ENCODE peak calls at places on chromosome 20, in nine cellular contexts. B, U, V, Y, E, X, C, W and Q are unnamed samples.

GRCh38 chr20:11965602-11966001 is 47.9 kb downstream of the BTBD3 start:
- DNase-seq in B (no peak), U (no peak), V (no peak), Y (no peak), E (peak; percentile 21), X (no peak), C (no peak), W (peak; percentile 4), Q (no peak)

GRCh38 chr20:22675337-22675736 is 91.0 kb upstream of the FOXA2 start:
- DNase-seq in B (no peak), U (no peak), V (no peak), Y (no peak), E (no peak), X (no peak), C (no peak), W (no peak), Q (no peak)

GRCh38 chr20:46803446-46804020 is 91.1 kb upstream of the EYA2 start:
- DNase-seq in B (no peak), U (no peak), V (no peak), Y (no peak), E (no peak), X (no peak), C (no peak), W (no peak), Q (no peak)

GRCh38 chr20:45857836-45858250 is 429 bp downstream of the ZSWIM3 start:
- DNase-seq in B (no peak), U (no peak), V (peak; percentile 82), Y (no peak), E (no peak), X (no peak), C (peak; percentile 88), W (no peak), Q (no peak)

GRCh38 chr20:18428490-18429173 is 38.2 kb downstream of the DZANK1 start:
- DNase-seq in B (no peak), U (no peak), V (no peak), Y (no peak), E (peak; percentile 59), X (peak; percentile 48), C (no peak), W (peak; percentile 16), Q (peak; percentile 47)

GRCh38 chr20:16575390-16576140 is 2.3 kb upstream of the KIF16B start:
- DNase-seq in B (no peak), U (peak; percentile 72), V (peak; percentile 9), Y (no peak), E (no peak), X (no peak), C (peak; percentile 65), W (no peak), Q (no peak)

GRCh38 chr20:19978511-19979210 is 38.5 kb upstream of the NAA20 start:
- DNase-seq in B (no peak), U (no peak), V (no peak), Y (peak; percentile 45), E (peak; percentile 32), X (no peak), C (no peak), W (no peak), Q (no peak)

GRCh38 chr20:10508468-10509251 is 73.6 kb downstream of the SLX4IP start:
- DNase-seq in B (peak; percentile 70), U (no peak), V (no peak), Y (peak; percentile 53), E (no peak), X (peak; percentile 60), C (no peak), W (peak; percentile 70), Q (peak; percentile 65)

GRCh38 chr20:35248641-35249475 is 22.4 kb downstream of the MMP24 start:
- DNase-seq in B (peak; percentile 38), U (no peak), V (no peak), Y (no peak), E (no peak), X (no peak), C (no peak), W (no peak), Q (no peak)

GRCh38 chr20:12410783-12411182 is 493.1 kb downstream of the BTBD3 start:
- DNase-seq in B (no peak), U (no peak), V (no peak), Y (no peak), E (no peak), X (no peak), C (no peak), W (no peak), Q (no peak)

GRCh38 chr20:61052195-61052594 is 199.9 kb upstream of the CDH4 start:
- DNase-seq in B (no peak), U (no peak), V (no peak), Y (no peak), E (no peak), X (no peak), C (no peak), W (no peak), Q (no peak)

GRCh38 chr20:430091-430999 is 22.2 kb downstream of the RBCK1 start:
- DNase-seq in B (no peak), U (no peak), V (no peak), Y (no peak), E (no peak), X (no peak), C (no peak), W (no peak), Q (no peak)

GRCh38 chr20:57653910-57654309 is 33.7 kb upstream of the ZBP1 start:
- DNase-seq in B (no peak), U (no peak), V (no peak), Y (peak; percentile 30), E (peak; percentile 4), X (no peak), C (no peak), W (no peak), Q (no peak)

GRCh38 chr20:825710-826421 is 7.6 kb upstream of the FAM110A start:
- DNase-seq in B (no peak), U (no peak), V (no peak), Y (no peak), E (no peak), X (peak; percentile 13), C (no peak), W (peak; percentile 8), Q (no peak)

GRCh38 chr20:9215539-9215938 is 146.7 kb downstream of the PLCB4 start:
- DNase-seq in B (no peak), U (no peak), V (peak; percentile 11), Y (no peak), E (no peak), X (peak; percentile 24), C (no peak), W (no peak), Q (peak; percentile 16)
- TF ChIP-seq CTCF in B (peak; percentile 5), U (peak; percentile 37), V (peak; percentile 39), Y (peak; percentile 29), E (no peak), X (peak; percentile 27), C (peak; percentile 81), W (peak; percentile 34), Q (peak; percentile 24)

GRCh38 chr20:63011798-63012197 is 5.0 kb upstream of the BHLHE23 start:
- DNase-seq in B (no peak), U (no peak), V (peak; percentile 72), Y (no peak), E (no peak), X (no peak), C (no peak), W (no peak), Q (no peak)

GRCh38 chr20:63008541-63009043 is 1.8 kb upstream of the BHLHE23 start:
- DNase-seq in B (no peak), U (no peak), V (no peak), Y (no peak), E (no peak), X (no peak), C (peak; percentile 56), W (no peak), Q (no peak)

GRCh38 chr20:63007722-63008488 is 1.1 kb upstream of the BHLHE23 start:
- DNase-seq in B (no peak), U (no peak), V (no peak), Y (no peak), E (no peak), X (no peak), C (peak; percentile 74), W (no peak), Q (no peak)

GRCh38 chr20:63009044-63009961 is 2.5 kb upstream of the BHLHE23 start:
- DNase-seq in B (no peak), U (no peak), V (peak; percentile 93), Y (peak; percentile 87), E (peak; percentile 71), X (peak; percentile 65), C (peak; percentile 94), W (peak; percentile 42), Q (peak; percentile 63)

DNA sequence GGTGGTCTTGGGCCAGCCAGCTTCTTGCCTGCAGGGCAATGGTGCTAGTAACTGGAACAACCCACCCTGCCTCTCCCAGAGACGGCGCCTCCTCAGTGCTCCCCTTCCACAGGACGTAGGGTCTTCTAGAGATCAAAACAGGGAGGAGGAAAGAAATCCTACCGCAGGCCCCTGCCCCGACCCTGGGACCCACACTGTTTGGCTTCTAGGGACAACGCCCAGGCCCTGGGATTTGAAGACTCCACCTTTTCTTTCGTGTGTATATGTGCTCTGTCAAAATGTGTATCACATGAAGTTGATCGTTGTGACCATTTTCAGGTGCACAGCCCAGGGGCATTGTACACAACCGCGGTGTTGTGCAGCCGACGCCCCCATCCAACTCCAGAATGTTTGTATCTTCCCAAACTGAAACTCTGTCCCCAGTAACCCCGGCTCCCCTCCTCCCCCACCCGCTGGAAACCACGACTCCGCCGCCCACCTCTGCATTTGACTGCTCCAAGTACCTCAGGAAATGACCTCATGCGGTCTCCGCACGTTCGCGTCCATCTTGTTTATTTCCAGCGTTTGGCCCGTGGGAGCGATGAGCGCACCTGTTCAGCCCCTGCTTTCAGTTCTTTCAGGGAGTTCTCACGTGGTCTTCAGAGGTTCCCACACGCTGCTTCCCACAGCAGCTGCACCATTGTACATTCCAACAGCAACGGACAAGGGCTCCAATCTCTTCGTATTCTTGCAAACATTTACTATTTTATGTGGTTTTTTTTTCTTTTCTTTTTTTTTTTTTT is 3.4 kb upstream of the BHLHE23 start:
- DNase-seq in B (peak; percentile 7), U (no peak), V (peak; percentile 99), Y (no peak), E (no peak), X (peak; percentile 17), C (peak; percentile 43), W (peak; percentile 47), Q (peak; percentile 11)
- H3K4me3 ChIP-seq in B (no peak overlapping the region), U (peak overlapping the region; percentile 5), V (peak overlapping the region; percentile 70), Y (peak overlapping the region; percentile 18), E (no peak overlapping the region), X (no peak overlapping the region), C (no peak overlapping the region), W (no peak overlapping the region), Q (no peak overlapping the region)

GRCh38 chr20:32078322-32078721 is 26.3 kb downstream of the HCK start:
- DNase-seq in B (no peak), U (no peak), V (no peak), Y (no peak), E (no peak), X (no peak), C (no peak), W (no peak), Q (no peak)
- TF ChIP-seq CTCF in B (no peak), U (no peak), V (no peak), Y (no peak), E (no peak), X (no peak), C (no peak), W (no peak), Q (no peak)

DNA sequence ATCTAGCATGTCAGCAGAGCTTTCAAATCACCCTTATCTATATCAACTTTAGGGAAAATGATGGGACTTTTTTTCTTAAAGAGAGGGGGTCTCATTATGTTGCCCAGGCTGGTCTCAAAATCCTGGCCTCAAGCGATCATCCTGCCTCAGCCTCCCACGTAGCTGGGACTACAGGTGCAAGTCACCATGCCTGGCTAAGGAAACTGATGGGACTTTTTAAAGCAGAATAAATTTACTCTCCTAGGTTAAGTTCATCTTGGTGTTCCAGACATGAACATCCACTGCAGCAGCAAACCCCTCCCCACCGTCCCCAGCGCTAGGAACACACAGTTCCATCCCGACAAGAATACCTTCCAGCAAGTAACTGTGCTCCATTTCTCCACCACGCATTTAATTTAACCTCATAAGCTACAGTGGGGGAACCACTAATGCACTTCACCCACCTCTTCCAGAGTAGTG is 64.9 kb downstream of the SLC23A2 start:
- DNase-seq in B (no peak), U (no peak), V (no peak), Y (no peak), E (no peak), X (no peak), C (no peak), W (no peak), Q (no peak)
- H3K4me3 ChIP-seq in B (no peak overlapping the region), U (no peak overlapping the region), V (no peak overlapping the region), Y (no peak overlapping the region), E (no peak overlapping the region), X (no peak overlapping the region), C (no peak overlapping the region), W (no peak overlapping the region), Q (no peak overlapping the region)